ENCODE peak calls at places on chromosomes 2 and 18, in seven cellular contexts. C is GM12878, J is HepG2, A is GM12891, G is K562, V is SK-N-SH, W is H1. M is an unnamed sample.

GRCh38 chr2:65800998-65801397 is 368.6 kb upstream of the SPRED2 start:
- DNase-seq in C (no peak), J (no peak), A (no peak), G (no peak), V (no peak), W (peak; percentile 54), M (no peak)

GRCh38 chr2:150088538-150088937 is 398.9 kb downstream of the RND3 start:
- DNase-seq in C (no peak), J (no peak), A (no peak), G (no peak), V (no peak), W (no peak), M (no peak)

GRCh38 chr18:78814766-78815165 is 164.9 kb upstream of the SALL3 start:
- DNase-seq in C (no peak), J (no peak), A (no peak), G (no peak), V (no peak), W (no peak), M (no peak)

GRCh38 chr2:3130889-3131635 is 246.6 kb downstream of the EIPR1 start:
- DNase-seq in C (no peak), J (no peak), A (no peak), G (no peak), V (no peak), W (no peak), M (no peak)

GRCh38 chr18:9539938-9540337 is 64.6 kb downstream of the RALBP1 start:
- DNase-seq in C (no peak), J (no peak), A (no peak), G (no peak), V (no peak), W (no peak), M (no peak)

GRCh38 chr18:14914126-14914525 is 166.2 kb downstream of the ANKRD30B start:
- DNase-seq in C (no peak), J (no peak), A (no peak), G (no peak), V (no peak), W (no peak), M (no peak)

GRCh38 chr2:103289101-103289725 is 527.4 kb downstream of the TMEM182 start:
- DNase-seq in C (no peak), J (no peak), A (no peak), G (no peak), V (no peak), W (no peak), M (no peak)

GRCh38 chr18:25282282-25282681 is 69.7 kb downstream of the ZNF521 start:
- DNase-seq in C (no peak), J (no peak), A (no peak), G (no peak), V (no peak), W (no peak), M (no peak)

GRCh38 chr2:118443596-118443995 is 355.3 kb downstream of the INSIG2 start:
- DNase-seq in C (no peak), J (peak; percentile 50), A (no peak), G (no peak), V (no peak), W (no peak), M (no peak)

GRCh38 chr2:230990131-230990898 is 5.6 kb upstream of the SPATA3 start:
- DNase-seq in C (no peak), J (no peak), A (no peak), G (no peak), V (no peak), W (no peak), M (no peak)

GRCh38 chr2:47031909-47032668 is 116.5 kb upstream of the MCFD2 start:
- DNase-seq in C (no peak), J (no peak), A (no peak), G (no peak), V (no peak), W (no peak), M (no peak)

GRCh38 chr2:171347591-171348032 is 86.2 kb downstream of the METTL8 start:
- DNase-seq in C (no peak), J (no peak), A (no peak), G (no peak), V (no peak), W (no peak), M (no peak)
- TF ChIP-seq TAF1 in C (no peak), J (no peak), A (no peak), G (no peak), V (no peak), W (no peak), M (no peak)

GRCh38 chr2:16201876-16202642 is 261.7 kb downstream of the MYCN start:
- DNase-seq in C (no peak), J (no peak), A (no peak), G (no peak), V (no peak), W (no peak), M (no peak)
- TF ChIP-seq TAF1 in C (no peak), J (no peak), A (no peak), G (no peak), V (no peak), W (no peak), M (no peak)

DNA sequence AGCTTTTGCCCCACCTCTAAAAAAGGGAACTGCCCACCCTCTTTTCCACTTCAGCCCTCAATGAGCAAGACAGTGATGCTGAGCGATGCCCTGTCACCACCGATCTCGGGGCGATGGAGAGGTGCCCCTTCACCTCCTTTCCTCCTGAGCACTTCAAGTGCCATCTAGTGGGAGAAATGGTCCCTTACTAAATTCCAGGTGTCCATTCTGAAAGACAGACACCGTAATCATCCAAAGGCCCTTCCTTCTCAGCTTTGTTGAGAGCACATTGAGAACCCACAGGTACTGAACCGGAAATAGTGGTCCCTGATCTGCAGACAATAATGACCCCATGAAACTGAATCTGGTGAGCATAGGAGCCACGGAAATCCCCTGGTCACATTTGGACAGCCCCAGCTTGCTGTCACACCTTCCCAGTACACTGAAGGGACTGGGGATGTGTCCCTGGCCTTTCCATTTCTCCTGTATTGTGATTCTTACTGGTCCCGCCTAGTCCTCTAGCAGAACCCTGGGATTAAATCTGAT is 38.5 kb downstream of the KCTD18 start:
- DNase-seq in C (peak; percentile 93), J (peak; percentile 32), A (peak; percentile 40), G (no peak), V (peak; percentile 71), W (no peak), M (peak; percentile 38)
- TF ChIP-seq TAF1 in C (no peak), J (no peak), A (no peak), G (no peak), V (no peak), W (no peak), M (no peak)

DNA sequence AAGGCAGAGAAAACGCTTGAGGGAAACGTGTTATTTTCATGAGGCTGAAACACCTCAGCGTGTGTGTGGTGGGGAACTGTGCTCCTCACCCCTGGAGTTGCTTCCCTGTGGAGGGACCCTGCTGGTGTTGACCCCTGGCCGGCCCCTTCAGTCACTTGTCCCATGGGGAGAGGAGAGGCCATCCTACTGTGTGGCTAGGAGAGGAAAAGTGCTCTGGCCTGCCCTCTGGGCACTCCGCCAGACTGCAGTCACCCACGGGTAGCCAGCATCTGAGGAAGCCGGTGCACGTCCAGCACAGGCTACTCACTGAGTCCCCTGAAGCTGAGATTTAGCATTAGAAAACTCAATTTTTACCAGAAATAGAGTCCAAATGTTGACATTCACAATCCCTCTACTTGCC is 211.5 kb upstream of the RAB6C start:
- DNase-seq in C (no peak), J (no peak), A (no peak), G (no peak), V (no peak), W (no peak), M (no peak)
- TF ChIP-seq TAF1 in C (no peak), J (no peak), A (no peak), G (no peak), V (no peak), W (no peak), M (no peak)

DNA sequence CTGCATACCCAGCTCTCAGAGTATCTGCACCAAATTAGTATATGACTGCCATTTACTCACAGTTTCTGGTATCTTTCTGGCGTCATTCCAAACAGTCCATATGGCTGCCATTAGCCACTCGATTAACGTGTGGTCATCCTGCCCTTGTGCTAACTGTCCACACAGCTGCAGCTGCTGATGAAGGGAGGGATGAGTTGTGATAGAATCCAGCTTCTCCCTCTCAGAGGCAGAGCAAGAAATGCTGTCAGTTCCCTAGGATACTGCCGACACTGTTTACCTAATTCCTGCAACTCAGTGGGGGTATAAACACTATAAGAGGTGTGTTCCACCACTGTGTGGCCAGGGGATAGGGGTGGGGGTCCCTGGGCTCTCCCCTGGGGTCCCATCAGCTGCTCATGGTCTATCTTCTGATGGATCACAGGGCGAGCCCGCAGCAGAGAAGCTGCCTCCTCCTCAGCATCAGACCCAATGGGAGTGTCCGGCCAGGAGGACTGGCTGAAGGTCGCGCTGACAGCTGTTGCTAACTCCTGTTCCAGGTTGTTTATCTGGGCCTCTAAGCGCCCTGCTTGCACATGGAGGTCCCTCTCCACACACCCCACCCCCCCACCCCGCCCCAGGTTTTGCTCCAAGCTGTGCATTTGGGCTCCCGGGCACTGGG is 17.3 kb upstream of the KLHL23 start:
- DNase-seq in C (no peak), J (no peak), A (no peak), G (peak; percentile 48), V (peak; percentile 73), W (no peak), M (no peak)
- TF ChIP-seq TAF1 in C (no peak), J (no peak), A (no peak), G (no peak), V (no peak), W (no peak), M (no peak)

GRCh38 chr2:17101596-17101995 is 416.6 kb downstream of the RAD51AP2 start:
- DNase-seq in C (no peak), J (no peak), A (no peak), G (no peak), V (no peak), W (no peak), M (no peak)
- TF ChIP-seq TAF1 in C (no peak), J (no peak), A (no peak), G (no peak), V (no peak), W (no peak), M (no peak)

DNA sequence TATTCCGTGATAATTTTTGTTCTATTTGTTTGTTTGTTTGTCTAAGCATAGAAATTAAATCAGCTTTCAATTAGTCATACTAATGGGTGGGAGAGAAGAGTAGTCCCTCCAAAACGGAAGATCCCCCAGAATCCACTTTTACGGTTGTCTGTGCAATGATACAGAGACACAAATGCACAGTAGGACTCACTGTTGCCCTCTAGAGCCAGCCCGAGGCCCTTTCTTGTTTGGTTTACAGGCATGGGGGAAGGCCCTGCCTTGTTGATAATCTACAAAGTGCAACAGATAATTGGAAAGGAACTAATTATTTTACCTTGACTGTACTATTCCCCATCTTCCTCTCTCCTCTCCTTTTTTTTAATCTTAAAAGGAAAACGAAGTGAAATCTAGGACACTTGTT is 121.1 kb downstream of the ACOXL start:
- DNase-seq in C (no peak), J (peak; percentile 42), A (no peak), G (peak; percentile 35), V (no peak), W (no peak), M (no peak)
- TF ChIP-seq TAF1 in C (no peak), J (no peak), A (no peak), G (no peak), V (no peak), W (no peak), M (no peak)

GRCh38 chr2:219140726-219141125 is 19.9 kb downstream of the NHEJ1 start:
- DNase-seq in C (no peak), J (no peak), A (no peak), G (no peak), V (no peak), W (no peak), M (no peak)

GRCh38 chr2:219142329-219142728 is 18.3 kb downstream of the NHEJ1 start:
- DNase-seq in C (no peak), J (no peak), A (no peak), G (no peak), V (peak; percentile 48), W (no peak), M (no peak)
- TF ChIP-seq TAF1 in C (no peak), J (no peak), A (no peak), G (no peak), V (no peak), W (no peak), M (no peak)

M was measured in GM12892.